ENCODE peak calls at places on chromosome 21, in four cellular contexts. One of them, this sample, is unnamed.

GRCh38 chr21:28742527-28742926 is 250.2 kb downstream of the LTN1 start:
- DNase-seq in HFF-Myc: no peak
- DNase-seq in CMK: no peak
- DNase-seq in stimulated activated CD4-positive, alpha-beta T cell treated with anti-CD3 and anti-CD28 coated beads, Interleukin-15, amount 100 ng/mL, for 1 hour: no peak
- DNase-seq in this sample: no peak

GRCh38 chr21:46189213-46189958 is 5.1 kb upstream of the SPATC1L start:
- DNase-seq in HFF-Myc: no peak
- DNase-seq in CMK: no peak
- DNase-seq in stimulated activated CD4-positive, alpha-beta T cell treated with anti-CD3 and anti-CD28 coated beads, Interleukin-15, amount 100 ng/mL, for 1 hour: no peak
- DNase-seq in this sample: no peak

GRCh38 chr21:28311776-28312175 is 680.9 kb downstream of the LTN1 start:
- DNase-seq in CMK: no peak
- DNase-seq in HFF-Myc: no peak
- DNase-seq in stimulated activated CD4-positive, alpha-beta T cell treated with anti-CD3 and anti-CD28 coated beads, Interleukin-15, amount 100 ng/mL, for 1 hour: no peak
- DNase-seq in this sample: no peak

GRCh38 chr21:44517175-44517899 is 22.7 kb downstream of the KRTAP10-1 start:
- DNase-seq in HFF-Myc: no peak
- DNase-seq in stimulated activated CD4-positive, alpha-beta T cell treated with anti-CD3 and anti-CD28 coated beads, Interleukin-15, amount 100 ng/mL, for 1 hour: no peak
- DNase-seq in CMK: peak; percentile 91
- DNase-seq in this sample: no peak

GRCh38 chr21:21612446-21612845 is 614.2 kb downstream of the NCAM2 start:
- DNase-seq in stimulated activated CD4-positive, alpha-beta T cell treated with anti-CD3 and anti-CD28 coated beads, Interleukin-15, amount 100 ng/mL, for 1 hour: no peak
- DNase-seq in HFF-Myc: peak; percentile 40
- DNase-seq in CMK: no peak
- DNase-seq in this sample: peak; percentile 36

GRCh38 chr21:42413500-42413899 is 9.8 kb downstream of the UBASH3A start:
- DNase-seq in stimulated activated CD4-positive, alpha-beta T cell treated with anti-CD3 and anti-CD28 coated beads, Interleukin-15, amount 100 ng/mL, for 1 hour: no peak
- DNase-seq in CMK: no peak
- DNase-seq in HFF-Myc: no peak
- DNase-seq in this sample: no peak

GRCh38 chr21:45994738-45995685 is 13.4 kb downstream of the COL6A1 start:
- DNase-seq in CMK: no peak
- DNase-seq in stimulated activated CD4-positive, alpha-beta T cell treated with anti-CD3 and anti-CD28 coated beads, Interleukin-15, amount 100 ng/mL, for 1 hour: no peak
- DNase-seq in HFF-Myc: no peak
- DNase-seq in this sample: no peak

GRCh38 chr21:44547656-44548331 is 3.5 kb downstream of the KRTAP10-2 start:
- DNase-seq in stimulated activated CD4-positive, alpha-beta T cell treated with anti-CD3 and anti-CD28 coated beads, Interleukin-15, amount 100 ng/mL, for 1 hour: no peak
- DNase-seq in CMK: no peak
- DNase-seq in HFF-Myc: no peak
- DNase-seq in this sample: no peak

GRCh38 chr21:46128106-46128982 is 27.0 kb downstream of the FTCD start:
- DNase-seq in HFF-Myc: no peak
- DNase-seq in stimulated activated CD4-positive, alpha-beta T cell treated with anti-CD3 and anti-CD28 coated beads, Interleukin-15, amount 100 ng/mL, for 1 hour: no peak
- DNase-seq in CMK: no peak
- DNase-seq in this sample: no peak

This sample was measured in AG09319.